ENCODE peak calls at places on chromosome 17, in four cellular contexts. K, M, N and O are unnamed samples. For H3K27me3, the result is how much of the 10 kb centered on the place peaks cover.

GRCh38 chr17:64603987-64604386 is 58.1 kb downstream of the SMURF2 start:
- DNase-seq in K (no peak), N (no peak), M (no peak), O (no peak)

GRCh38 chr17:64653325-64653984 is 8.7 kb downstream of the SMURF2 start:
- DNase-seq in M (no peak), K (no peak), N (no peak), O (no peak)

GRCh38 chr17:21374455-21375161 is 1.5 kb upstream of the KCNJ12 start:
- DNase-seq in K (no peak), M (no peak), N (no peak), O (peak)

GRCh38 chr17:34255381-34255732 is 272 bp downstream of the CCL2 start:
- DNase-seq in K (no peak), M (no peak), N (no peak), O (no peak)

GRCh38 chr17:43531955-43532354 is 14.2 kb downstream of the ETV4 start:
- DNase-seq in N (no peak), M (no peak), K (no peak), O (no peak)

GRCh38 chr17:65071861-65072260 is 15.3 kb upstream of the GNA13 start:
- DNase-seq in M (no peak), N (no peak), K (no peak), O (no peak)

GRCh38 chr17:57892820-57893595 is 43.2 kb upstream of the MRPS23 start:
- DNase-seq in N (peak), M (peak), K (peak), O (peak)

GRCh38 chr17:74276561-74277009 is 2.6 kb downstream of the DNAI2 start:
- DNase-seq in K (peak), M (no peak), N (no peak), O (no peak)

GRCh38 chr17:51091635-51092034 is 29.0 kb downstream of the SPAG9 start:
- DNase-seq in N (no peak), K (no peak), M (no peak), O (no peak)

GRCh38 chr17:42289863-42290165 is 1.5 kb downstream of the STAT5A start:
- DNase-seq in N (no peak), M (peak), K (no peak), O (no peak)

GRCh38 chr17:33142703-33143299 is 150.3 kb downstream of the ASIC2 start:
- DNase-seq in N (no peak), M (no peak), K (peak), O (no peak)

GRCh38 chr17:27396941-27397340 is 59.3 kb upstream of the KSR1 start:
- DNase-seq in N (no peak), M (no peak), K (no peak), O (no peak)

GRCh38 chr17:63448655-63449054 is 2.5 kb upstream of the CYB561 start:
- DNase-seq in K (no peak), M (no peak), N (no peak), O (no peak)

GRCh38 chr17:9402590-9403199 is 172.9 kb downstream of the STX8 start:
- DNase-seq in K (peak), M (no peak), N (no peak), O (no peak)

GRCh38 chr17:66165537-66166123 is 26.3 kb downstream of the CEP112 start:
- DNase-seq in N (no peak), M (no peak), K (no peak), O (no peak)

GRCh38 chr17:9854255-9854654 is 28.5 kb downstream of the GLP2R start:
- DNase-seq in K (no peak), M (no peak), N (no peak), O (no peak)

GRCh38 chr17:71505981-71506380 is 614.8 kb upstream of the SOX9 start:
- DNase-seq in M (no peak), K (no peak), N (no peak), O (no peak)

GRCh38 chr17:73703216-73703615 is 59.0 kb upstream of the SDK2 start:
- DNase-seq in K (no peak), M (no peak), N (no peak), O (no peak)

GRCh38 chr17:38469875-38470274 is 41.6 kb downstream of the ARHGAP23 start:
- DNase-seq in M (no peak), K (no peak), N (no peak), O (no peak)

GRCh38 chr17:45018514-45019176 is 32.8 kb downstream of the DCAKD start:
- DNase-seq in M (no peak), N (no peak), K (no peak), O (no peak)

GRCh38 chr17:73906896-73907600 is 262.8 kb upstream of the SDK2 start:
- DNase-seq in N (no peak), M (no peak), K (no peak), O (no peak)

GRCh38 chr17:59800530-59800942 is 92.2 kb downstream of the TUBD1 start:
- DNase-seq in M (no peak), K (no peak), N (no peak), O (no peak)

GRCh38 chr17:12046786-12047185 is 26.1 kb downstream of the MAP2K4 start:
- DNase-seq in K (no peak), N (no peak), M (no peak), O (no peak)

GRCh38 chr17:46192484-46193245 is 564 bp downstream of the KANSL1 start:
- DNase-seq in K (peak), N (peak), M (peak), O (peak)

GRCh38 chr17:13728751-13729150 is 127.0 kb upstream of the HS3ST3A1 start:
- DNase-seq in M (no peak), K (no peak), N (no peak), O (no peak)

GRCh38 chr17:76716146-76716833 is 5.5 kb upstream of the MXRA7 start:
- DNase-seq in K (peak), M (peak), N (no peak), O (no peak)

GRCh38 chr17:62760888-62761267 is 47.2 kb downstream of the MARCHF10 start:
- DNase-seq in N (peak), K (no peak), M (no peak), O (no peak)

GRCh38 chr17:15279011-15279477 is 13.9 kb upstream of the PMP22 start:
- DNase-seq in K (no peak), N (peak), M (no peak), O (no peak)

GRCh38 chr17:17570798-17571716 is 20.5 kb downstream of the PEMT start:
- DNase-seq in M (no peak), K (peak), N (no peak), O (no peak)
- H3K27me3 ChIP-seq in M (under half), K (under half), N (under half), O (under half)

DNA sequence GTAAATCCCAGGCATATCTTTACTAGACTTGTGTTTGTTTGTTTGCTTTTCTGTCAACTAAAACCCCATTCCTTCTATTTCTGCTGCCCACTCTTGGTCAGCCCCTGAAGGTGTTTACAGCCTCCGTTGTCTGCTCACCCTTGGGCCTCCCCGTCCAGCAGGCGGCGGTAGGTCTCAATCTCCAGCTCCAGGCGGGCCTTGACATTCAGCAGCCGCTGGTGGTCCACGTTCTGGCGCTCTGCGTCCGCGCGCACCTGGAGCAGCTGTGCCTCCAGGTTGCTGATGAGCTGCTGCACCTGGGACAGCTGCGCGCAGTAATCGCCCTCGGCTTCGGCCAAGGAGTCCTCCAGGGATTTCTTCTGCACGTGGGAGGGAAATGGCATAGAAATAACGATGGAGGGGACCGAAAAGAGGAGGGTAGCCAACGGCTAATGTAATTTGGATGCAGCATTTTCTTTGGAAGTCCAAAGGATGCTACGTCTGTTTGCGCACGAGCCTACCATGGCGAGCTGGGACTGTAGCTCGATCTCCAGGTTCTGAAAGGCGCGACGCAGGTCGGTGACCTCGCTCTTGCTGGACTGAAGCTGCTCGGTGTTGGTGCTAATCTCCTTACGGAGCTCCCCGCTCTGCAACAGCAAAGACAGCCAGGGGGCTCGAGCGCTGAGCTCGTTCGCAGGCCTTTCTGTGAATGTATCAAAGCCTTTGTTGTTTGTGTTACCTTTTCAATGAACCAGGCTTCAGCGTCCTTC is 3.9 kb downstream of the KRT12 start:
- DNase-seq in N (no peak), M (no peak), K (peak), O (peak)
- H3K27me3 ChIP-seq in N (under half), M (under half), K (under half), O (under half)

DNA sequence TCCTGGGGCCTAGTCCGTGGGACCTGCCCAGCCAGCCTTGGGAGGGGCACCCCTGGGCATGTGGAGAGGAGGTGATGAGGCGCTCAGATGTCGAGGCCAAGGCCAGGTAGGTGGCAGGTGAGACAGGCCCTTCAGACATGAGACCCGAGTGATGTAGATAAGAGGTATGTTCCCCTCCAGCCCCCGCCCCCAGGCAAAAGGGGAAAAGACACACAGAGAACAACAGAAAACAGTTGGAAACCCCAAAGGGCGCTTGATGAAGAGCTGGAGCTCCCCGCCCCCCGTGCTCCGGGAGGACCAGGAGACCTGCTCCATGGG is 95.4 kb upstream of the CBX4 start:
- DNase-seq in N (no peak), K (no peak), M (no peak), O (peak)
- H3K27me3 ChIP-seq in N (under half), K (under half), M (under half), O (under half)

GRCh38 chr17:36937001-36937960 is at the start of gene LHX1:
- DNase-seq in N (no peak), M (no peak), K (no peak), O (no peak)
- H3K27me3 ChIP-seq in N (under half), M (half or more), K (under half), O (half or more)

GRCh38 chr17:48513097-48513496 is 17.7 kb downstream of the HOXB1 start:
- DNase-seq in M (no peak), N (no peak), K (no peak), O (no peak)
- H3K27me3 ChIP-seq in M (under half), N (under half), K (under half), O (half or more)

GRCh38 chr17:8059131-8059530 is 20.3 kb downstream of the ALOX15B start:
- DNase-seq in K (no peak), M (no peak), N (no peak), O (no peak)
- H3K27me3 ChIP-seq in K (under half), M (under half), N (under half), O (under half)

GRCh38 chr17:8055851-8056231 is 17.0 kb downstream of the ALOX15B start:
- DNase-seq in N (no peak), K (no peak), M (no peak), O (no peak)

GRCh38 chr17:8060274-8060673 is 21.4 kb downstream of the ALOX15B start:
- DNase-seq in N (no peak), M (peak), K (peak), O (no peak)

GRCh38 chr17:8056232-8056975 is 17.5 kb downstream of the ALOX15B start:
- DNase-seq in M (peak), N (peak), K (peak), O (peak)

GRCh38 chr17:8057691-8058114 is 18.8 kb downstream of the ALOX15B start:
- DNase-seq in M (peak), N (peak), K (peak), O (no peak)

GRCh38 chr17:8056976-8057625 is 18.2 kb downstream of the ALOX15B start:
- DNase-seq in M (no peak), K (no peak), N (no peak), O (no peak)
- H3K27me3 ChIP-seq in M (under half), K (under half), N (under half), O (under half)

DNA sequence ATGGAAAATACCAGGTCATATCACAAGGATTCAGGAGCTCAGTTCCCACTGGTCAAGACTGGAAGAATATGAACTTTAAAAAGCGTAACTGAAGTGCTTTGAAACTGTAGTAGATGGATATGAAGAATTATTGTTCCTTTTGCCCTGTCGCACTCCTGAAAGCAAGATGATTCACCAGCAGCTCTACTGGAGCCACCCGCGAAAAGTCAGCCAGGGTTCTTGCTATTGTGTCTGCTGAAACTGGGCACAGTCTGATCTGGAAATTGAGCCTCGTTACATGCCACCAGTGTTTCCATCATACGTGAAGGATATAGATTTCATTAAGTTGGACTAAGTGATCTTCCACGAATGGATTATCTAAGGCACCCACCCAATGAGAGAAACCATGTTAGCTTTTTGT is 16.6 kb downstream of the AP2B1 start:
- DNase-seq in M (no peak), K (no peak), N (no peak), O (no peak)
- H3K27me3 ChIP-seq in M (under half), K (under half), N (under half), O (under half)